ENCODE peak calls at places on chromosome 5, in six cellular contexts. X is cardiac fibroblast; T is IMR-90; N is uterus; E is CD8-positive, alpha-beta T cell; Y is astrocyte of the spinal cord. B is an unnamed sample.

GRCh38 chr5:65152131-65152530 is 329.6 kb downstream of the ADAMTS6 start:
- DNase-seq in X (no peak), T (peak; percentile 51), N (no peak), E (no peak), Y (no peak), B (no peak)

GRCh38 chr5:144150996-144151395 is 19.5 kb downstream of the YIPF5 start:
- DNase-seq in X (no peak), T (peak; percentile 36), N (no peak), E (no peak), Y (no peak), B (no peak)

GRCh38 chr5:172956936-172957335 is 2.3 kb upstream of the RPL26L1 start:
- DNase-seq in X (no peak), T (no peak), N (no peak), E (no peak), Y (no peak), B (no peak)

GRCh38 chr5:179257190-179257741 is 88.0 kb downstream of the ADAMTS2 start:
- DNase-seq in X (no peak), T (no peak), N (peak; percentile 56), E (no peak), Y (no peak), B (no peak)

GRCh38 chr5:77167695-77168111 is 42.8 kb upstream of the PDE8B start:
- DNase-seq in X (peak; percentile 75), T (peak; percentile 92), N (peak; percentile 34), E (no peak), Y (peak; percentile 89), B (no peak)

GRCh38 chr5:74895906-74896305 is 29.7 kb upstream of the FAM169A start:
- DNase-seq in X (peak; percentile 85), T (peak; percentile 59), N (no peak), E (no peak), Y (peak; percentile 87), B (no peak)

GRCh38 chr5:160441352-160441781 is 19.7 kb downstream of the PTTG1 start:
- DNase-seq in X (no peak), T (peak; percentile 58), N (no peak), E (no peak), Y (no peak), B (peak; percentile 63)

GRCh38 chr5:127296321-127296720 is 5.7 kb downstream of the MEGF10 start:
- DNase-seq in X (no peak), T (peak; percentile 45), N (no peak), E (no peak), Y (peak; percentile 71), B (no peak)

GRCh38 chr5:2158767-2159166 is 276.0 kb upstream of the IRX4 start:
- DNase-seq in X (no peak), T (no peak), N (no peak), E (no peak), Y (no peak), B (no peak)

GRCh38 chr5:139193928-139194327 is 4.2 kb downstream of the SIL1 start:
- DNase-seq in X (peak; percentile 22), T (no peak), N (no peak), E (no peak), Y (no peak), B (peak; percentile 42)
- TF ChIP-seq CTCF in X (peak; percentile 45), T (peak; percentile 20), N (no peak), E (peak; percentile 20), Y (peak; percentile 25), B (peak; percentile 40)

GRCh38 chr5:180785794-180786221 is 16.8 kb downstream of the MGAT1 start:
- DNase-seq in X (peak; percentile 87), T (peak; percentile 64), N (peak; percentile 59), E (peak; percentile 46), Y (peak; percentile 72), B (no peak)
- H3K4me3 ChIP-seq in X (no peak overlapping the region), T (no peak overlapping the region), N (no peak overlapping the region), E (no peak overlapping the region), Y (no peak overlapping the region), B (no peak overlapping the region)

GRCh38 chr5:22699319-22699718 is 153.8 kb downstream of the CDH12 start:
- DNase-seq in X (no peak), T (peak; percentile 4), N (no peak), E (no peak), Y (no peak), B (no peak)
- TF ChIP-seq CTCF in X (no peak), T (peak; percentile 40), N (no peak), E (no peak), Y (no peak), B (no peak)

GRCh38 chr5:16464664-16465543 is 696 bp downstream of the ZNF622 start:
- DNase-seq in X (no peak), T (no peak), N (no peak), E (peak; percentile 50), Y (peak; percentile 0), B (peak; percentile 11)

GRCh38 chr5:16459451-16459850 is 6.1 kb downstream of the ZNF622 start:
- DNase-seq in X (no peak), T (no peak), N (no peak), E (no peak), Y (no peak), B (no peak)

GRCh38 chr5:16461026-16461425 is 4.6 kb downstream of the ZNF622 start:
- DNase-seq in X (no peak), T (peak; percentile 70), N (no peak), E (no peak), Y (peak; percentile 25), B (no peak)

GRCh38 chr5:16457853-16458252 is 7.7 kb downstream of the ZNF622 start:
- DNase-seq in X (no peak), T (peak; percentile 49), N (no peak), E (no peak), Y (peak; percentile 12), B (no peak)

DNA sequence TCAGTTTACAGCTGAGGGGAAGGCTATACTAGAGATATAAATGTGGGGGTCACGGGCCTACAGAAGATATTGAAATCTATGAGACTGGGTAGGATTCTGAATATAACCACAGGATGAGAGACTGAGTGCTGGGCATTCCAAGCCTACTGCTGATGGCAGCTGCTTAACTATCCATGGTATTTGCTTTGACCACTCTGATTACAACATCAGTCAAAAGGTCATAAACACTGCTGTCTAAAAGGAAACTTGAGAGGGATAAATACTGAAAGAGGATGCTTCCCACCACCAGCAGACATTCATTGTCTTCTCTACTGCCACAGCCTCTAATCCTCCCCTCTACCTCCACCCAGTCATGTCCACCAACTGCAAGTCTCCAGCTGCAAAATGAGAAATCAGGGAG is 3.8 kb downstream of the ZNF622 start:
- DNase-seq in X (peak; percentile 78), T (peak; percentile 94), N (no peak), E (no peak), Y (peak; percentile 71), B (no peak)
- H3K4me3 ChIP-seq in X (no peak overlapping the region), T (no peak overlapping the region), N (no peak overlapping the region), E (no peak overlapping the region), Y (no peak overlapping the region), B (no peak overlapping the region)

DNA sequence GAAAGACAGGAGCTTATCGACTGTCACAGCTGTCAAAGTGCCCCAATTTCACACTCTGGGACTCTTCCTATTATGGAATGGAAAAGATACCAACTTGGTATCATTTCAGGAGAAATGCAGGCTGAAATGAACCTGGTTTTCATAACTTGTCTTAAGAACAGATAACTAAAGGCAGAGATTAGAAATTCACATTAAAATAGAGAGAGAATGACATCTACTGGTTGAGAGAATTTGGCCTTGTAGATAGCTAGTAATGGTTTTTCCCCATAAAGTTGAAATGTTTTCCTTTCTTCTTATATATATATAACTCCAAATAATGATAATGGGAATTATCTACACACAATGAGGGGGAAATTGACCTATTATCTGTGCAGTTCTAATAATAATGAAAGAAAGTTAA is 600.2 kb upstream of the CCNG1 start:
- DNase-seq in X (no peak), T (no peak), N (no peak), E (no peak), Y (no peak), B (no peak)
- TF ChIP-seq CTCF in X (no peak), T (no peak), N (no peak), E (no peak), Y (no peak), B (no peak)

GRCh38 chr5:9716838-9717281 is 86.7 kb upstream of the TAS2R1 start:
- DNase-seq in X (peak; percentile 17), T (peak; percentile 96), N (no peak), E (no peak), Y (peak; percentile 72), B (peak; percentile 38)
- H3K4me3 ChIP-seq in X (no peak overlapping the region), T (no peak overlapping the region), N (no peak overlapping the region), E (no peak overlapping the region), Y (no peak overlapping the region), B (no peak overlapping the region)

DNA sequence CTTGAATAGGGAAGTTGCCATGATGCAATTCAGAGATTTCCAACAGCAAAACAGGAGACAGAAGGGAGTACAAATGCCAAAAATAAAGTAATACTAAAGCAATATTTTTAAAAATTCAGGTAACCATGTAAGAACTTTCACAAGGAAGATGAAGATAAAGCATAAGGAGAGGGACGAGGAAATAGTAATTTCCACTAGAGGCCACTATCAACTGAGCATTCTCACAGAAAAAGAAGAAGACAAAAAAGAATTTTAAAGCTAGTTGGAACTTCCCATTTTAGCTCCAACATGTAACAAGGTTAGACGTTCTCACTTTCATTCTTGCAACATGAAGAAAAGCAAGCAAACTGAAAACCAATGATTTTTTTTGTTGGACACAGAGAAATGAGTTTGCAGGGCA is 779.9 kb upstream of the CDH6 start:
- DNase-seq in X (no peak), T (no peak), N (no peak), E (no peak), Y (peak; percentile 7), B (no peak)
- TF ChIP-seq CTCF in X (no peak), T (peak; percentile 27), N (no peak), E (no peak), Y (peak; percentile 21), B (no peak)

B was measured in GM12865.